ENCODE peak calls at places on chromosomes 5 and 9, in seven cellular contexts. D, W, C, F, E, U and B are unnamed samples.

GRCh38 chr5:140725799-140726471 is 25.7 kb downstream of the ZMAT2 start:
- DNase-seq in D (peak; percentile 98), W (peak; percentile 82), C (peak; percentile 79), F (peak; percentile 49), E (no peak), U (peak; percentile 37), B (peak; percentile 55)

GRCh38 chr9:12511726-12512125 is 181.5 kb upstream of the TYRP1 start:
- DNase-seq in D (no peak), W (no peak), C (no peak), F (no peak), E (no peak), U (no peak), B (no peak)

GRCh38 chr5:35285435-35285834 is 55.1 kb upstream of the PRLR start:
- DNase-seq in D (no peak), W (no peak), C (no peak), F (no peak), E (no peak), U (no peak), B (no peak)

GRCh38 chr5:6686916-6687409 is 26.3 kb upstream of the TENT4A start:
- DNase-seq in D (peak; percentile 63), W (peak; percentile 38), C (no peak), F (no peak), E (no peak), U (no peak), B (no peak)

GRCh38 chr9:24011206-24011605 is 185.2 kb upstream of the ELAVL2 start:
- DNase-seq in D (no peak), W (no peak), C (no peak), F (no peak), E (no peak), U (no peak), B (no peak)

GRCh38 chr5:84642795-84643194 is 258.1 kb upstream of the EDIL3 start:
- DNase-seq in D (peak; percentile 40), W (no peak), C (no peak), F (no peak), E (no peak), U (no peak), B (peak; percentile 9)

GRCh38 chr9:20343325-20343724 is 279.0 kb downstream of the MLLT3 start:
- DNase-seq in D (no peak), W (no peak), C (no peak), F (no peak), E (no peak), U (no peak), B (no peak)

GRCh38 chr5:64794053-64794770 is 25.5 kb downstream of the CWC27 start:
- DNase-seq in D (no peak), W (no peak), C (no peak), F (no peak), E (no peak), U (no peak), B (no peak)

GRCh38 chr5:119752921-119753886 is 123.8 kb downstream of the FAM170A start:
- DNase-seq in D (no peak), W (no peak), C (no peak), F (no peak), E (no peak), U (no peak), B (no peak)

GRCh38 chr5:19987594-19988345 is at the start of gene CDH18:
- DNase-seq in D (peak; percentile 45), W (peak; percentile 59), C (no peak), F (peak; percentile 40), E (peak; percentile 60), U (no peak), B (no peak)
- H3K4me3 ChIP-seq in D (peak within 1 kb of the TSS; percentile 39), W (no peak within 1 kb of the TSS), C (peak within 1 kb of the TSS; percentile 36), F (peak within 1 kb of the TSS; percentile 26), E (peak within 1 kb of the TSS; percentile 50), U (no peak within 1 kb of the TSS), B (peak within 1 kb of the TSS; percentile 40)

GRCh38 chr9:17004500-17004899 is 130.3 kb upstream of the CNTLN start:
- DNase-seq in D (peak; percentile 62), W (no peak), C (no peak), F (no peak), E (no peak), U (no peak), B (no peak)

GRCh38 chr9:17003576-17004240 is 131.1 kb upstream of the CNTLN start:
- DNase-seq in D (peak; percentile 81), W (no peak), C (no peak), F (no peak), E (no peak), U (no peak), B (no peak)

GRCh38 chr9:17009071-17009470 is 125.8 kb upstream of the CNTLN start:
- DNase-seq in D (no peak), W (no peak), C (no peak), F (no peak), E (no peak), U (no peak), B (no peak)

DNA sequence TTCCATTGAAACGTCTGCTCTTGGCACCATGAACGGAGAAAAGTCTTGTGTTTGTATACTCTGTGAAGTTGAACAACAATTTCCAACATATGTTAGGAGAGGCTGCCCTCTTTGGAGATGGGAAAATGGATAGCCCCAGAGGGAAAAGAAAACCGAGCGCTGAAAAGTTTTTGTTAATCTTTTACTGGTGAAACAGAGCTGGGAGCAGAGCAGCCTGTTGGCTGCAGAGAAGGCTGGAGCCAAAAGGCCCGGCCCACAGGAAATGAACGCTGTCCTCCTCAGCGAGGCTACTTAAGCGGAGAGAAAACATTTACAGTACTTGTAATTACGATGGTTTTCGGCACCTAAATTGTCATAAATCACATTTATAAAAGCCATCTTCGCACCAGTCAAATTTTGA is 129.8 kb upstream of the CNTLN start:
- DNase-seq in D (peak; percentile 77), W (peak; percentile 50), C (no peak), F (peak; percentile 38), E (no peak), U (peak; percentile 17), B (no peak)
- TF ChIP-seq CTCF in D (no peak), W (no peak), C (peak; percentile 10), F (no peak), E (no peak), U (no peak), B (no peak)

DNA sequence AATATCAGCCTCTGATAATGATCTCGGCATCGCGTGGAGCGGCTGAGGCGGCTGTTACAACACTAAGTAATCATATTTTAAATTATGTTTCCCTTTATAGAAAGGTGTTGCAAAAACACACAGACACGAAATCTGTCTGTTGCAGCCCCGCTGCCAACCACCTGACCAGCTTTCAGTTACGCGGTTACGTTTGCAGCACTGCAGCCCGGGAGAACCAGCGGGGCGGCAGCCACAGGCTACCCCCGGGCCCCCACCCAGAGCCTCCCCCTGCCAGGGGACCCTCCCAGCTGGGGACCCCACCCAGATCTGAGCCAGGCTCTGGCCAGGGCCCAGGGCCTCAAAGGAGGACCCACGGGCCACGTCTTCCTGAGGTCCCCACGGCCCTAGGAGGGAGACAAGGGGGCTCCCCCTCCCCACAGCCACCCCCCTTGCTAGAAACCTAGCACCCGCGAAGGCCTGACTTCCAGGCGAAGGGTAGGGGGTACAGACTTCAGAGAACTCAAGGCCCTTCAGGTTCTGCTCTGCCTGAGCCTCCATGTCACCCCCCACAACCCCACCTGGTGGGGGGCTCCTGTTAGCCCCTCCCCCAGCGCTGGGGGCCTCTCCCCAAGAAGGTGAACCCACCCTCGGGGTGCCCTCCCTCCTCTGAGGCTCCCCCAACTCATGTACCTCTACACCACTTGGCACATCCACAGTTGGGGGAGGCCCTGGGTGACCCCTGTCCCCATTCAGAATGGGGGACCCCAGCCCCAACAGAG is 6.0 kb downstream of the NACC2 start:
- DNase-seq in D (no peak), W (no peak), C (no peak), F (no peak), E (no peak), U (no peak), B (no peak)
- H3K4me3 ChIP-seq in D (no peak overlapping the region), W (no peak overlapping the region), C (no peak overlapping the region), F (no peak overlapping the region), E (peak overlapping the region; percentile 11), U (no peak overlapping the region), B (no peak overlapping the region)

GRCh38 chr5:127280494-127281220 is 9.9 kb upstream of the MEGF10 start:
- DNase-seq in D (no peak), W (peak; percentile 36), C (no peak), F (no peak), E (no peak), U (no peak), B (no peak)
- TF ChIP-seq CTCF in D (no peak), W (no peak), C (peak; percentile 11), F (no peak), E (no peak), U (no peak), B (peak; percentile 29)

GRCh38 chr5:180806351-180807011 is 3.9 kb upstream of the MGAT1 start:
- DNase-seq in D (no peak), W (no peak), C (no peak), F (no peak), E (no peak), U (no peak), B (no peak)
- H3K4me3 ChIP-seq in D (no peak overlapping the region), W (no peak overlapping the region), C (no peak overlapping the region), F (peak overlapping the region; percentile 67), E (peak overlapping the region; percentile 91), U (peak overlapping the region; percentile 79), B (no peak overlapping the region)

GRCh38 chr9:68505681-68506409 is 34.8 kb downstream of the TMEM252 start:
- DNase-seq in D (no peak), W (no peak), C (no peak), F (no peak), E (no peak), U (no peak), B (no peak)

GRCh38 chr9:68507098-68507795 is 33.4 kb downstream of the TMEM252 start:
- DNase-seq in D (peak; percentile 50), W (no peak), C (no peak), F (no peak), E (no peak), U (no peak), B (no peak)

GRCh38 chr9:68508547-68508946 is 32.1 kb downstream of the TMEM252 start:
- DNase-seq in D (no peak), W (no peak), C (no peak), F (no peak), E (no peak), U (no peak), B (no peak)

GRCh38 chr9:68509689-68510088 is 31.0 kb downstream of the TMEM252 start:
- DNase-seq in D (no peak), W (no peak), C (no peak), F (no peak), E (no peak), U (no peak), B (no peak)

GRCh38 chr9:68507796-68508145 is 32.9 kb downstream of the TMEM252 start:
- DNase-seq in D (no peak), W (no peak), C (no peak), F (no peak), E (no peak), U (no peak), B (no peak)
- TF ChIP-seq CTCF in D (no peak), W (no peak), C (no peak), F (no peak), E (no peak), U (no peak), B (no peak)

GRCh38 chr5:173925449-173926071 is 37.4 kb downstream of the CPEB4 start:
- DNase-seq in D (peak; percentile 69), W (peak; percentile 44), C (no peak), F (no peak), E (no peak), U (peak; percentile 41), B (no peak)

GRCh38 chr5:173922527-173922926 is 34.4 kb downstream of the CPEB4 start:
- DNase-seq in D (no peak), W (no peak), C (no peak), F (no peak), E (no peak), U (no peak), B (peak; percentile 56)

GRCh38 chr5:173924899-173925298 is 36.8 kb downstream of the CPEB4 start:
- DNase-seq in D (no peak), W (no peak), C (no peak), F (no peak), E (no peak), U (no peak), B (no peak)

GRCh38 chr5:173920866-173921265 is 32.7 kb downstream of the CPEB4 start:
- DNase-seq in D (no peak), W (no peak), C (no peak), F (no peak), E (no peak), U (no peak), B (peak; percentile 56)

GRCh38 chr5:173923236-173924104 is 35.3 kb downstream of the CPEB4 start:
- DNase-seq in D (peak; percentile 34), W (no peak), C (no peak), F (no peak), E (no peak), U (no peak), B (peak; percentile 41)
- H3K4me3 ChIP-seq in D (no peak overlapping the region), W (no peak overlapping the region), C (no peak overlapping the region), F (no peak overlapping the region), E (no peak overlapping the region), U (peak overlapping the region; percentile 24), B (no peak overlapping the region)